ENCODE peak calls at places on chromosomes 6 and 20, in four cellular contexts. J is GM12878, U is WTC11, B is K562. P is an unnamed sample.

GRCh38 chr6:124927806-124928205 is 34.4 kb upstream of the RNF217 start:
- DNase-seq in B (no peak), U (no peak), J (no peak), P (no peak)

GRCh38 chr20:17128206-17128605 is 98.6 kb upstream of the PCSK2 start:
- DNase-seq in B (no peak), J (no peak), U (no peak), P (no peak)

GRCh38 chr6:151239603-151240035 is at the start of gene AKAP12:
- DNase-seq in J (no peak), U (peak; percentile 47), B (no peak), P (no peak)

GRCh38 chr6:168219167-168219566 is 100.4 kb downstream of the DACT2 start:
- DNase-seq in J (no peak), U (no peak), B (no peak), P (no peak)

GRCh38 chr6:20326422-20326728 is 75.3 kb upstream of the E2F3 start:
- DNase-seq in U (no peak), B (no peak), J (no peak), P (no peak)

GRCh38 chr20:61163027-61163426 is 89.0 kb upstream of the CDH4 start:
- DNase-seq in B (no peak), U (no peak), J (no peak), P (no peak)

GRCh38 chr20:44586986-44587980 is 4.9 kb downstream of the PKIG start:
- DNase-seq in U (no peak), B (no peak), J (no peak), P (no peak)

GRCh38 chr20:48743807-48744206 is 84.0 kb downstream of the PREX1 start:
- DNase-seq in U (no peak), J (no peak), B (no peak), P (no peak)

GRCh38 chr20:24742436-24742835 is 206.6 kb upstream of the CST7 start:
- DNase-seq in U (no peak), J (no peak), B (no peak), P (no peak)

GRCh38 chr6:28988536-28989415 is 16.3 kb downstream of the ZNF311 start:
- DNase-seq in U (peak; percentile 95), J (no peak), B (peak; percentile 62), P (no peak)

GRCh38 chr6:12472601-12473038 is 182.5 kb downstream of the EDN1 start:
- DNase-seq in B (no peak), J (no peak), U (no peak), P (peak; percentile 68)

GRCh38 chr6:157830354-157831017 is 7.4 kb downstream of the SNX9 start:
- DNase-seq in U (no peak), B (no peak), J (peak; percentile 68), P (no peak)

GRCh38 chr6:170429457-170429856 is 122.9 kb downstream of the FAM120B start:
- DNase-seq in B (peak; percentile 41), U (no peak), J (no peak), P (peak; percentile 24)

GRCh38 chr20:46558511-46558959 is 8.1 kb upstream of the OCSTAMP start:
- DNase-seq in B (no peak), U (no peak), J (no peak), P (peak; percentile 73)

GRCh38 chr6:106534564-106534982 is 94.7 kb downstream of the RTN4IP1 start:
- DNase-seq in J (no peak), U (no peak), B (no peak), P (no peak)

GRCh38 chr6:113654396-113654795 is 202.7 kb upstream of the MARCKS start:
- DNase-seq in B (no peak), J (no peak), U (no peak), P (no peak)

GRCh38 chr20:58131581-58132142 is 96.8 kb downstream of the ANKRD60 start:
- DNase-seq in J (no peak), B (no peak), U (no peak), P (peak; percentile 75)

GRCh38 chr6:109349419-109349987 is 32.8 kb downstream of the CD164 start:
- DNase-seq in B (no peak), U (no peak), J (no peak), P (peak; percentile 23)

GRCh38 chr6:109347779-109348178 is 34.5 kb downstream of the CD164 start:
- DNase-seq in U (no peak), B (no peak), J (no peak), P (peak; percentile 7)

GRCh38 chr6:109348246-109348645 is 34.0 kb downstream of the CD164 start:
- DNase-seq in J (no peak), B (no peak), U (no peak), P (no peak)

GRCh38 chr6:109356237-109356636 is 26.0 kb downstream of the CD164 start:
- DNase-seq in B (no peak), U (no peak), J (no peak), P (no peak)

DNA sequence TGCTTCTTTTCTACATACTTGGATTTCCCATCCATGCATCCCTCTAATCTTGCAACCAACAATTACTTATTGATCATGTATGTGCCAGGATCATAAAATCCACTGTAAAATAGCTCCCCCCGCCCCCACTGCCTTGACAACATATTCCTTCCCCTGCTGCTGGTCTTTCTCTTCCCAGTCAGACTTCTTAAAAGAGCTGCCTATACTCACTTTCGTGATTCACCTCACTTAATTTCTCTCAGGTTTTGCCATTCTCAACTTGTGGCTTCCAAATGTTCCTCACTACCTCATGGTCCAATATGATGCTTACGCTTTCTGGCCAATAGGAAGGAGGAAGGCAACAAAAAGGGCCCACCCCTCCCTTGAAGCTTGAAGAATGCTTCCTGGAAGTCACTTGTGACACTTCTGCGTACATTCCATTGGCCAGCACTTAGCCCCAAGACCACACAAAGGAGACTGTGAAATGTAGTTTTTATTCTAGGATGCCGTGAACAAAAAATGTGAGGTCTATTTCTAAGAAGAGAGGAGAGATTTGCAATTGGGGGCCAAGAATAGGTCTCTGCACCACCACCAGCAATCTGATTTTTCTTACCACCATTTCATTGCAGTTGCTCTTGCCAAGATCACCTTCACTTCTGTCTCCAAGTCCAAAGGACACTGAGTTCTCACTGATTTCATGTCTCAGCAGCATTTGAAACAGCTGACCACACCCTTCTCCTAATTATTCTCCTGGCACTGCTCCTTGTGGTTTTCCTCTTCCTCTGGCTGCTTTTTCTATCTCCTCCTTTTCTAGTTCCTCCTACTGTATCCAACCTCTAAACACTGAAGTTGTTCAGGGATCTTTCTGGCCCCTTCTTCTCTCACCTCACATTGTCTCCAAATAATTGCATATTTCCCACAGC is 30.8 kb downstream of the CD164 start:
- DNase-seq in U (no peak), B (no peak), J (no peak), P (no peak)
- TF ChIP-seq NR2C2 in U (no peak), B (no peak), J (no peak), P (no peak)

GRCh38 chr6:149567194-149567586 is 1.0 kb downstream of the GINM1 start:
- DNase-seq in B (no peak), J (no peak), U (no peak), P (no peak)
- TF ChIP-seq NR2C2 in B (no peak), J (no peak), U (no peak), P (no peak)

DNA sequence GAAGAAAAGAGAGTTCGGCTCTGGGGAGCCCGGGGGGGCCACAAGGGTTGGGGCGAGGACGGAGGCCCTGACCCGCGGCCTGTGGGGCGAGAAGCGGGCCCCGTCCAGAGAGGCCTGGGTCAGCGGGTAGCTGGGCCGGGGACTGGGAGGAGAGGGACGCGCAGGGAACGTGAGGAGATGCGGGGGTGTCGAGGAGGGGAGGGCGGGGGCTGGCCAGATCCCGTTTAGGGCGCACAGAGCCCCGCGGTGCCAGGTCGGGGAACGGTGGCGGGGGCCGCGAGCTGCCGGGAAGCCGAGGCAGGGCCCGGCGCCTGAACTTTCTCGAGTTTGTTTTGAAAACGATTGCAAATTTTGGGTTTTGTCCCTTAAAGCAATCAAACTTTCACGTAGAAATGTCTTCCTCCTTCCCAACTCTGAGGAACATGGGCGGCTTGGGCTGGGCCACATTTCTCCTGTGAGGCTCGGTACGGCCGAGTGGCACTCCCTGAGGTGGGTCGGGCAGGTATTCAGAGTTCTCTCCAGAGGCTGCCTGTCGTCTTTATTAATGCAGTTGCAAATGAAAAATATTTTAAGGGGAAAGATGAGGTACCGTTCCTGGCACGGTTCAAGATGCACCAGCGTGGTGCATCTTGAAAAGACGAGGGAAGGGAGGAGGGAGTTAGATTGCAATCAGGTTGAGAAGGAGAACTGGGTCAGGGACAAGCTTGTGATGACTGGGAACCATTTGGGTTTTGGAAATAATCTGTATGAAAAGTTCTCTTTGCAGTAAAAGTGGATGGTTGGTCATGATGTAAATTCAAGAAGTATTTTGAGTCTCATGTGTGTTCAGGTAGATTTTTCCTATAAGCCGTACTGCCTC is 972 bp downstream of the RNF8 start:
- DNase-seq in U (peak; percentile 30), B (peak; percentile 84), J (no peak), P (no peak)
- TF ChIP-seq NR2C2 in U (no peak), B (no peak), J (no peak), P (no peak)

GRCh38 chr6:70764706-70765105 is 97.0 kb downstream of the SMAP1 start:
- DNase-seq in J (no peak), B (no peak), U (no peak), P (no peak)
- TF ChIP-seq NR2C2 in J (no peak), B (no peak), U (no peak), P (no peak)

GRCh38 chr20:2289475-2289874 is 6.3 kb upstream of the TGM3 start:
- DNase-seq in U (no peak), B (no peak), J (peak; percentile 13), P (no peak)

GRCh38 chr20:2287504-2287903 is 8.3 kb upstream of the TGM3 start:
- DNase-seq in B (no peak), J (no peak), U (no peak), P (no peak)

GRCh38 chr20:2292711-2293110 is 3.1 kb upstream of the TGM3 start:
- DNase-seq in B (no peak), U (no peak), J (no peak), P (no peak)

GRCh38 chr20:2293486-2293885 is 2.3 kb upstream of the TGM3 start:
- DNase-seq in U (no peak), B (no peak), J (no peak), P (no peak)

DNA sequence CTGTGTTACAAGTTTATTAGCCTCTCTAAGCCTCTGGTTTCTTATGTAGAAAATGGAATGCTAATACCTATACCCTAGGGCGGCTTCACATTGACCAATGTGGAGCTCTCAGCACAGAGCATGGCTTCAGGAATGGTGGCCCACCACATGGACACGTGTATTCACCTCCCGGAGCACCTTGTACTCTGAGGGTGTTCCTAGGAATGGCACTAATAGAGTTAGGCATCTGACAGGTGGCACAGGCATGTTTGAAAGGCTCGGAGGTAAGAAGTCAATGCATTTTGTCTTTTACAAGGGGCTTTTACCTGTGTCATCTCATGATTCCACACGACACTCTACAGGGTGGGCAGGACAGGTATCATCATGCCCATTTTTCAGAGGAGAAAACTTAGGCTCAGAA is 5.3 kb upstream of the TGM3 start:
- DNase-seq in U (no peak), B (no peak), J (no peak), P (no peak)
- TF ChIP-seq NR2C2 in U (no peak), B (no peak), J (no peak), P (no peak)

P was measured in HepG2.